ENCODE peak calls at places on chromosomes 1 and 21, in five cellular contexts. B, L, Z, N and R are unnamed samples.

GRCh38 chr1:56584910-56585528 is 5.7 kb upstream of the PLPP3 start:
- DNase-seq in L (no peak), N (no peak), Z (peak; percentile 54), B (no peak), R (no peak)

GRCh38 chr21:31731112-31731801 is 661 bp downstream of the SCAF4 start:
- DNase-seq in L (peak; percentile 70), N (peak; percentile 62), B (no peak), Z (no peak), R (no peak)

GRCh38 chr1:151164732-151165280 is 896 bp downstream of the LYSMD1 start:
- DNase-seq in Z (no peak), L (no peak), N (no peak), B (no peak), R (no peak)

GRCh38 chr1:228154021-228154684 is 4.4 kb downstream of the GJC2 start:
- DNase-seq in B (no peak), N (no peak), Z (no peak), L (no peak), R (no peak)

GRCh38 chr1:212566522-212567479 is 41.8 kb upstream of the ATF3 start:
- DNase-seq in Z (peak; percentile 95), N (no peak), B (peak; percentile 24), L (no peak), R (peak; percentile 32)

GRCh38 chr1:90335566-90335965 is 340.7 kb downstream of the ZNF326 start:
- DNase-seq in N (no peak), Z (no peak), L (no peak), B (no peak), R (no peak)

GRCh38 chr21:44540741-44541288 is 820 bp upstream of the KRTAP10-1 start:
- DNase-seq in N (no peak), L (no peak), B (no peak), Z (no peak), R (no peak)

GRCh38 chr1:180981596-180982387 is 40.9 kb downstream of the STX6 start:
- DNase-seq in N (no peak), Z (no peak), B (no peak), L (no peak), R (no peak)

GRCh38 chr1:210233216-210233494 is 559 bp downstream of the SERTAD4 start:
- DNase-seq in B (no peak), N (no peak), Z (no peak), L (no peak), R (no peak)

GRCh38 chr1:161223805-161224694 is 622 bp upstream of the APOA2 start:
- DNase-seq in N (no peak), Z (no peak), B (no peak), L (no peak), R (no peak)

GRCh38 chr1:12601690-12602632 is 16.0 kb downstream of the DHRS3 start:
- DNase-seq in N (peak; percentile 86), B (no peak), Z (no peak), L (no peak), R (no peak)

GRCh38 chr1:178609015-178609414 is 96.1 kb downstream of the TEX35 start:
- DNase-seq in Z (peak; percentile 83), B (no peak), N (no peak), L (no peak), R (peak; percentile 85)

GRCh38 chr1:53765656-53766055 is 26.7 kb upstream of the GLIS1 start:
- DNase-seq in N (no peak), B (no peak), Z (peak; percentile 26), L (no peak), R (no peak)

GRCh38 chr1:30525980-30526651 is 197.3 kb downstream of the MATN1 start:
- DNase-seq in B (no peak), L (peak; percentile 82), N (no peak), Z (peak; percentile 65), R (peak; percentile 56)

GRCh38 chr1:83497563-83497962 is 501.4 kb downstream of the TTLL7 start:
- DNase-seq in Z (peak; percentile 25), B (no peak), N (no peak), L (no peak), R (no peak)

GRCh38 chr1:63322248-63322943 is at the start of gene FOXD3:
- DNase-seq in N (no peak), B (no peak), L (peak; percentile 73), Z (peak; percentile 17), R (no peak)

GRCh38 chr21:41458559-41458958 is 32.5 kb downstream of the MX1 start:
- DNase-seq in N (no peak), B (no peak), L (no peak), Z (no peak), R (no peak)

GRCh38 chr1:218783916-218784315 is 389.8 kb upstream of the LYPLAL1 start:
- DNase-seq in Z (no peak), N (no peak), B (no peak), L (no peak), R (no peak)

GRCh38 chr1:23925279-23925678 is 12.1 kb upstream of the CNR2 start:
- DNase-seq in Z (no peak), N (no peak), L (no peak), B (no peak), R (no peak)

GRCh38 chr1:211788626-211789025 is 41.9 kb downstream of the LPGAT1 start:
- DNase-seq in N (no peak), Z (no peak), B (no peak), L (no peak), R (no peak)

GRCh38 chr1:37001697-37002096 is 32.6 kb downstream of the GRIK3 start:
- DNase-seq in L (no peak), B (no peak), N (no peak), Z (no peak), R (no peak)

GRCh38 chr1:65691152-65691900 is 101.4 kb upstream of the PDE4B start:
- DNase-seq in B (no peak), Z (no peak), N (no peak), L (no peak), R (no peak)

GRCh38 chr1:221392453-221392852 is 349.4 kb downstream of the DUSP10 start:
- DNase-seq in L (peak; percentile 69), B (no peak), Z (peak; percentile 86), N (no peak), R (peak; percentile 67)

GRCh38 chr1:238991730-238992490 is 394.5 kb upstream of the CHRM3 start:
- DNase-seq in N (no peak), L (no peak), Z (no peak), B (no peak), R (no peak)

GRCh38 chr1:59967141-59967697 is 40.6 kb upstream of the CYP2J2 start:
- DNase-seq in Z (peak; percentile 40), N (no peak), L (no peak), B (no peak), R (no peak)

GRCh38 chr1:30307182-30307581 is 416.2 kb downstream of the MATN1 start:
- DNase-seq in N (no peak), Z (no peak), L (no peak), B (no peak), R (no peak)

GRCh38 chr1:97190326-97190725 is 468.7 kb downstream of the PTBP2 start:
- DNase-seq in B (no peak), Z (peak; percentile 65), N (no peak), L (no peak), R (no peak)

GRCh38 chr1:226939439-226940028 is 560 bp upstream of the COQ8A start:
- DNase-seq in N (no peak), B (no peak), Z (no peak), L (peak; percentile 87), R (no peak)
- TF ChIP-seq CTCF in N (no peak), B (no peak), Z (no peak), L (no peak), R (no peak)

DNA sequence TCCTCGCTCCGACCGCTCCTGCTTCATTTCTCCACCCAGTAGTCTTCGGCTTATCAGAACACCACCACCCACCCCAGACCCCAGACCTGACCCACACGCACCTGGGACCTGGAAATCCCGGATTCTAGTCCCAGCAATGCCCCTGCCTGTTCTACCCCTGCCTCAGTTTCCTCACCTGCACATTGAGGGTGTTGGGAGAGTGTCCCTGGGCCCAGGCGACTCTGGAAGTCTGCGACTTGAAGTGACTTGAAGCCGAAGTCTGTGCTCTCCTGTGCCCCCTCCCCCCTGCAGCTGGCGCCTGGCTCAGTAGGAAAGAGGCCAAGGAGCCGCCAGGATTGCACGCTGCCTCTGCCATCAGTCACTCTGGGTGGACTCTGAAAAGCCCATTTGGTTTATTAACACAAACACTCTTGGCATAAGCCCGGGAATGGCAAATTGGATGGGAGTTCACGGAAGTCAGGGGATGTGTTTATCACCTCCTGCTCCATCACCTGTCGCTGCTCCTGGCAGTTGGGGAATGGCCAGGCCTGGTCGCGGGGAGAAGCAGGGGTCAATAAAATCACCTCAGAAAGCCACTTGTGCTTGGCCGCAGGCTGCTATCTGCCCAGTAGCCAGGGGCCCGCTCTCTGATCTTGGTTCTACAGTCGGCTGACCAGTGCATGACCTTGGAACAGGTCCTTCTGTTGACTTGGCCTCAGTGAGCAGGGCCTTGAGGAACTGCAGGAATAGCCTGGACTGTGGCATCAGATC is 132.7 kb downstream of the ACTL8 start:
- DNase-seq in L (no peak), N (no peak), Z (no peak), B (no peak), R (no peak)
- H3K4me3 ChIP-seq in L (no peak overlapping the region), N (no peak overlapping the region), Z (no peak overlapping the region), B (no peak overlapping the region), R (no peak overlapping the region)

DNA sequence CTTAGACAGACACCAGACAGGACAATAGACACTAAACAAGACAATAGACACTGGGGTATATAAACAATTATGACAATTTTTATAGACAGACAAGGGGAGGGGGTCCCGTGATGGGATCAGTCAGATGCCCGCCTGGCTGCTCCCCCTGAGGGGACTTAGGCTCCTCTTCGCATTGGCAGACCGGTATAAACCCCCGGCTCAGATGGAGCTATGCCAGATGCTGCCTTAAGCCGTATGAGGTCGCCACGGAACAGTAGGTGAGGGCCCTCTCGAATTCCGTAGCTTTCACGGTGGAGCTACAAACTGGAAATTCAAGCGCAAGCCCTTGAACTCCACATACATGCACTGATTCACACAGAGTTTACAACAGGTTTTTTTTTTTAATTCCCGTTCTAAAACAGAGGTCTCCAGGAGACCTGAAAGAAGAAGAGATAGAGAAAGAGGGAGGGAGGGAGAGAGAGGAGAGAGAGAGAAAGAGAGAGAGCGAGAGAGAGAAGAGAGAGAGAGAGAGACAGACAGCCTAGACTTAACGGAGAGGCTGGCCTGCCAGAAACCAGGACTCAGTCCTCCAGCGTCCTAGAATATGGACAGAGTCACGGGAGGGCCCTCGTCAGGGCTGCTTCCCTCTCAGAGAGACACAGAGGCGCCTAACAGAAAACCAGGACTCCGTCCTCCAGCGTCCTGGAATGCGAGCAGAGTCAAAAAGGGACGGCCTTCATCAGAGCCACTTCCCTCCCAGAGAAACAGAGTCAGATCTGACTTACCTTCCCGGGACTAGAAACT is 24.4 kb upstream of the TMEM54 start:
- DNase-seq in Z (peak; percentile 32), L (no peak), B (no peak), N (no peak), R (no peak)
- H3K27me3 ChIP-seq in Z (no peaks in the 10 kb centered on the region), L (peaks cover 12% of the 10 kb centered on the region), B (no peaks in the 10 kb centered on the region), N (no peaks in the 10 kb centered on the region), R (no peaks in the 10 kb centered on the region)

DNA sequence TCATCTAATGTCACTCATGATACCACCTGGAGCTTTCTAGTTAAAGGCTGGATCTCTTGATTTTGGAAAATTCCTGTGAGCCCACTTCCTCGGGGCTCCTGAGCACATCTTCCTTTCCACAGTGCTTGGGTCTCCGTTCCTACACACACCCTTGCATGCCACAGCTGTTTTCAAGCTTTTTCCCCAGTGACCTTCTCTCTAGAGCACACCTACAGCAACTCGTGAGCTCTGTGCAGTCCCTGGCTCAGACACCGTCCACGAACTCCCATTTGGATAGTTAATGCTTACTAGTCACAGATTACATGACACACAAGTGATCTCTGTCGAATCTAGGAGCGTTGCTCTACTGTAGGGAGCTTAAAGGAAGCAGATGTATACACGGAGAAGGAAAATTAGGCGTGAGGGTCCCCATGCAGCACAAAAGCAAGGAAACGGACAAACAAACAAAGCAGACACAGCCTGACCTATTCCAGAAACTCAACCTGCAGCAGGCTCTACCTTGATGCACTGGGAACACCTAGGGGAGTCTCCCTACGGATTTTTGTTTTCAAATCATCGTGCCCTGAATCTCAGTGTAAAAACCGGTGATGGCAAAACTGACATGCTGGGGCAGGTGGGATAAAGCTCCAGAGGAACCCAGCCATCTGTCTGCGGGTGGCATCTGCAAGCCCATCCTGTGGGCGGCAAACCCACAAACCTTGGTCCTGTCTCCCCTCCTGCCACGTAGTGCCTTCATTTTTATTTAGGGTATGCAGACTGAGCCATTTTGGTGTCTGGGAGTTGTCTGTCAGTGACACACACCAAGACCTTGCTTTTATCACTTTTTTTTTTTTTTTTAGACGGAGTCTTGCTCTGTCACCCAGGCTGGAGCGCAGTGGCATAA is 177.8 kb downstream of the RUNX1 start:
- DNase-seq in L (no peak), B (no peak), Z (no peak), N (no peak), R (no peak)
- TF ChIP-seq CTCF in L (no peak), B (no peak), Z (no peak), N (no peak), R (no peak)